ENCODE peak calls at places on chromosomes 2 and 18, in four cellular contexts. One of them, this sample, is unnamed. For H3K4me1, the result is how much of the 10 kb centered on the place peaks cover.

GRCh38 chr2:235232474-235233435 is 261.1 kb upstream of the AGAP1 start:
- DNase-seq in ovary: no peak
- DNase-seq in neural progenitor cell: no peak
- DNase-seq in mesendoderm: no peak
- DNase-seq in this sample: no peak

GRCh38 chr18:51236225-51236624 is 38.7 kb upstream of the MEX3C start:
- DNase-seq in ovary: no peak
- DNase-seq in neural progenitor cell: no peak
- DNase-seq in mesendoderm: peak
- DNase-seq in this sample: no peak

GRCh38 chr2:39059366-39059952 is 61.4 kb downstream of the SOS1 start:
- DNase-seq in neural progenitor cell: peak
- DNase-seq in ovary: no peak
- DNase-seq in mesendoderm: peak
- DNase-seq in this sample: peak

GRCh38 chr2:45497355-45497754 is 113.7 kb downstream of the SRBD1 start:
- DNase-seq in neural progenitor cell: no peak
- DNase-seq in mesendoderm: no peak
- DNase-seq in ovary: no peak
- DNase-seq in this sample: no peak

GRCh38 chr2:1900736-1901135 is 156.4 kb upstream of the PXDN start:
- DNase-seq in ovary: no peak
- DNase-seq in mesendoderm: peak
- DNase-seq in neural progenitor cell: peak
- DNase-seq in this sample: peak

GRCh38 chr2:207474871-207475485 is 54.8 kb upstream of the CREB1 start:
- DNase-seq in neural progenitor cell: peak
- DNase-seq in mesendoderm: peak
- DNase-seq in ovary: peak
- DNase-seq in this sample: peak

GRCh38 chr2:141329949-141330348 is 800.9 kb downstream of the LRP1B start:
- DNase-seq in ovary: no peak
- DNase-seq in neural progenitor cell: no peak
- DNase-seq in mesendoderm: no peak
- DNase-seq in this sample: no peak

GRCh38 chr2:127050803-127051115 is 56.2 kb downstream of the BIN1 start:
- DNase-seq in neural progenitor cell: no peak
- DNase-seq in ovary: no peak
- DNase-seq in mesendoderm: no peak
- DNase-seq in this sample: no peak

GRCh38 chr2:79327460-79327859 is 167.9 kb upstream of the REG3A start:
- DNase-seq in mesendoderm: peak
- DNase-seq in ovary: no peak
- DNase-seq in neural progenitor cell: no peak
- DNase-seq in this sample: no peak

GRCh38 chr18:69574401-69574800 is 173.7 kb downstream of the DOK6 start:
- DNase-seq in neural progenitor cell: no peak
- DNase-seq in ovary: no peak
- DNase-seq in mesendoderm: no peak
- DNase-seq in this sample: no peak

GRCh38 chr18:42137671-42138375 is 182.8 kb downstream of the PIK3C3 start:
- DNase-seq in ovary: no peak
- DNase-seq in neural progenitor cell: no peak
- DNase-seq in mesendoderm: no peak
- DNase-seq in this sample: no peak

GRCh38 chr18:58793361-58793760 is 71.3 kb upstream of the ZNF532 start:
- DNase-seq in mesendoderm: no peak
- DNase-seq in ovary: no peak
- DNase-seq in neural progenitor cell: no peak
- DNase-seq in this sample: no peak

GRCh38 chr2:120825370-120826259 is 89.9 kb downstream of the GLI2 start:
- DNase-seq in neural progenitor cell: no peak
- DNase-seq in ovary: peak
- DNase-seq in mesendoderm: peak
- DNase-seq in this sample: no peak

GRCh38 chr18:61727241-61727640 is 165.6 kb downstream of the RNF152 start:
- DNase-seq in neural progenitor cell: no peak
- DNase-seq in ovary: no peak
- DNase-seq in mesendoderm: no peak
- DNase-seq in this sample: no peak

GRCh38 chr2:240446618-240447175 is 11.2 kb downstream of the GPC1 start:
- DNase-seq in ovary: no peak
- DNase-seq in mesendoderm: no peak
- DNase-seq in neural progenitor cell: no peak
- DNase-seq in this sample: no peak

GRCh38 chr2:167964650-167965404 is 282.6 kb downstream of the STK39 start:
- DNase-seq in neural progenitor cell: peak
- DNase-seq in ovary: no peak
- DNase-seq in mesendoderm: peak
- DNase-seq in this sample: no peak

GRCh38 chr2:177783835-177784448 is 288.6 kb downstream of the PDE11A start:
- DNase-seq in mesendoderm: no peak
- DNase-seq in neural progenitor cell: no peak
- DNase-seq in ovary: no peak
- DNase-seq in this sample: no peak

GRCh38 chr18:12005542-12006487 is 24.5 kb downstream of the IMPA2 start:
- DNase-seq in mesendoderm: no peak
- DNase-seq in ovary: no peak
- DNase-seq in neural progenitor cell: no peak
- DNase-seq in this sample: no peak

GRCh38 chr18:65749881-65750280 is 931 bp upstream of the CDH7 start:
- DNase-seq in mesendoderm: peak
- DNase-seq in neural progenitor cell: peak
- DNase-seq in ovary: no peak
- DNase-seq in this sample: no peak

GRCh38 chr2:176562359-176563043 is 293.3 kb downstream of the MTX2 start:
- DNase-seq in neural progenitor cell: no peak
- DNase-seq in ovary: no peak
- DNase-seq in mesendoderm: peak
- DNase-seq in this sample: no peak

GRCh38 chr2:239330836-239331235 is 70.0 kb downstream of the HDAC4 start:
- DNase-seq in ovary: no peak
- DNase-seq in mesendoderm: no peak
- DNase-seq in neural progenitor cell: no peak
- DNase-seq in this sample: no peak

GRCh38 chr2:227642691-227643090 is 23.9 kb upstream of the SCYGR5 start:
- DNase-seq in mesendoderm: peak
- DNase-seq in ovary: no peak
- DNase-seq in neural progenitor cell: no peak
- DNase-seq in this sample: no peak

GRCh38 chr2:196750977-196751631 is 48.4 kb downstream of the GTF3C3 start:
- DNase-seq in neural progenitor cell: peak
- DNase-seq in mesendoderm: peak
- DNase-seq in ovary: peak
- DNase-seq in this sample: peak

GRCh38 chr2:126317797-126318431 is 338.0 kb upstream of the GYPC start:
- DNase-seq in ovary: no peak
- DNase-seq in mesendoderm: peak
- DNase-seq in neural progenitor cell: no peak
- DNase-seq in this sample: no peak

GRCh38 chr2:158297120-158297519 is 159.4 kb downstream of the CCDC148 start:
- DNase-seq in mesendoderm: no peak
- DNase-seq in ovary: no peak
- DNase-seq in neural progenitor cell: no peak
- DNase-seq in this sample: no peak

GRCh38 chr2:18439716-18440115 is 120.7 kb downstream of the RDH14 start:
- DNase-seq in mesendoderm: no peak
- DNase-seq in ovary: no peak
- DNase-seq in neural progenitor cell: no peak
- DNase-seq in this sample: no peak

GRCh38 chr2:18441583-18441982 is 118.9 kb downstream of the RDH14 start:
- DNase-seq in neural progenitor cell: no peak
- DNase-seq in mesendoderm: no peak
- DNase-seq in ovary: no peak
- DNase-seq in this sample: no peak

GRCh38 chr2:18440777-18441176 is 119.7 kb downstream of the RDH14 start:
- DNase-seq in mesendoderm: peak
- DNase-seq in neural progenitor cell: no peak
- DNase-seq in ovary: no peak
- DNase-seq in this sample: no peak

GRCh38 chr2:18437909-18438308 is 122.5 kb downstream of the RDH14 start:
- DNase-seq in mesendoderm: no peak
- DNase-seq in neural progenitor cell: no peak
- DNase-seq in ovary: no peak
- DNase-seq in this sample: no peak

GRCh38 chr2:18440141-18440605 is 120.3 kb downstream of the RDH14 start:
- DNase-seq in mesendoderm: no peak
- DNase-seq in neural progenitor cell: no peak
- DNase-seq in ovary: no peak
- DNase-seq in this sample: no peak
- H3K4me1 ChIP-seq in mesendoderm: under half
- H3K4me1 ChIP-seq in neural progenitor cell: under half
- H3K4me1 ChIP-seq in ovary: under half
- H3K4me1 ChIP-seq in this sample: under half

DNA sequence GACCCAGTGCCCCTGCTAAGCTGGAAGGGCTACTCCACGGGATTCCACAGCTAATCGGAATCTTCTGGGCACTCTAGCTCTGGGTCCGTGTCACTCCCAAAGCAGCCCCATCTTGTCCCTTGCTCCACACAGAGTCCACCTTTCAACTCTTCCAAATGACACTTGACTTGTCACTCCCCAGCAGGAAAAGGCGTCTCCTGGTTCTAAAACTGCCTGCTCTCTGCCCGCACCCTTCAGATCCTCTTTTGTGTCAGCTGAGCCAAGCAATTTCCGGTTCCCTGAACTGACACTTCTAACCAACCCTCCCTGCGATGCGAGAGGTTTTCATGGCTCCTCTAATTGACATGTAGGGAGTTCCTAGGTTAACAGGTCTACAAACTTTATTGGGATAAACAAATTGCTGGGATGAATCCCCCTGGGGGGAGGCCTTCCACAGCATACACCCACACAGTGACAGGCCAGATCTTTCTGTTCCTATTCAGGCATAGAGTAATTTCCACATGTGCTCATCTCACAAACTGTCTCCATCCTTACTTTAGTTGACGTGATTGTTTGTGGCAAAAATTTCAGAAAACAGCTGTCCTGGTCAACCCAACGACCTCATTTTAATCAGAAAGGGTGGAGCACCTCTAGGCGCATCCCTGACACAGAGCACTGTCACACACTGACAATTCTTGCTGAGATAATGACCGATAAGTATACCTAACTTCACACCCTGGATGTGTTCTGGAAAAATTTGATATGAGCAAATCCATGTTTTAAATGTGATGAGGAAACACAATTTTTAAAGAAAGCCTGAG is 104.9 kb downstream of the RBMS1 start:
- DNase-seq in neural progenitor cell: peak
- DNase-seq in mesendoderm: no peak
- DNase-seq in ovary: no peak
- DNase-seq in this sample: no peak
- H3K4me1 ChIP-seq in neural progenitor cell: under half
- H3K4me1 ChIP-seq in mesendoderm: under half
- H3K4me1 ChIP-seq in ovary: under half
- H3K4me1 ChIP-seq in this sample: under half

DNA sequence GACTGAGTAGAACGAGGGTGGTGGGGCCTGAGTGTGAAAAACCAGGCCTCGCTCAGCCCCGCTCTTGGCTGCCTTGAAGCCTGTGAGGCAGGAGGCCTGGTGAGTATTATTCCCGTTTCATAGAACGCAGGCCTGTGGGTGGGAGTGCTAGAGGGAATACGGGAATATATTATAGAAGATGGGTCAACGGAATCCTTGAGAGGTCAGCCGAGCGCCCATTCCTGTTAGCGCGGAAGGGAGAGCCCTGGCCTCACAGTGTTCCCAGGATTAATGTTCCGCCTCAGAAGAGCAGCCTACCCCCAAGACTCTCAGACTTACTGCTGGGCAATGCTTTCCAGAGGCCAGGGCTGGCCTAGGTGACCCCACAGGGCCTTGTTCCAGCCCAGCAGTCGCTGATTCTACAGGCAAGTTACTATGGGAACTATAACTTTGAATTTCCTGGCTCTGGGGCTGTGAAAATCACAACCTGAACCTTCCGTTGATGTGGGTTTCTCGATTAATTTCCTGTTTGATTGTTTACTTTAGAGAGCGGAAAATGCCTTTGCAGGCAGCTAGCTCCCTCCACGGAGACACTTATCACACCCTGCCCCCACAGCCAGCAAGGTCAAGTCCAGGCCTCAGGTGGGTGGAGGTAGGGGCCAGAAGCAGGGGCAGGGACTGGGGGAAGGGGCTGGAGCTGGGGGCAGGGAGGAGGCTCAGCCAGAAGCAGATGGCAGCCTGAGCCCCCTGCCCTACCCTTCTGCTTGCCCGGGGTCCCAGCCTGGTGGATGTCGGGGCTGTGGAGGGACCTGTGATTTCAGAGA is 108.3 kb downstream of the SMAD7 start:
- DNase-seq in neural progenitor cell: no peak
- DNase-seq in mesendoderm: peak
- DNase-seq in ovary: no peak
- DNase-seq in this sample: no peak
- H3K4me1 ChIP-seq in neural progenitor cell: under half
- H3K4me1 ChIP-seq in mesendoderm: under half
- H3K4me1 ChIP-seq in ovary: under half
- H3K4me1 ChIP-seq in this sample: under half

GRCh38 chr2:152445375-152445774 is 110.4 kb downstream of the FMNL2 start:
- DNase-seq in neural progenitor cell: no peak
- DNase-seq in ovary: no peak
- DNase-seq in mesendoderm: no peak
- DNase-seq in this sample: no peak

GRCh38 chr2:152443771-152444170 is 108.8 kb downstream of the FMNL2 start:
- DNase-seq in neural progenitor cell: no peak
- DNase-seq in ovary: no peak
- DNase-seq in mesendoderm: no peak
- DNase-seq in this sample: no peak

GRCh38 chr2:152445791-152446201 is 110.8 kb downstream of the FMNL2 start:
- DNase-seq in ovary: peak
- DNase-seq in mesendoderm: no peak
- DNase-seq in neural progenitor cell: no peak
- DNase-seq in this sample: no peak

GRCh38 chr2:152446213-152446612 is 111.2 kb downstream of the FMNL2 start:
- DNase-seq in mesendoderm: no peak
- DNase-seq in neural progenitor cell: no peak
- DNase-seq in ovary: no peak
- DNase-seq in this sample: no peak

GRCh38 chr2:152444448-152444847 is 109.5 kb downstream of the FMNL2 start:
- DNase-seq in mesendoderm: no peak
- DNase-seq in ovary: no peak
- DNase-seq in neural progenitor cell: no peak
- DNase-seq in this sample: no peak
- H3K4me1 ChIP-seq in mesendoderm: under half
- H3K4me1 ChIP-seq in ovary: under half
- H3K4me1 ChIP-seq in neural progenitor cell: under half
- H3K4me1 ChIP-seq in this sample: under half